ENCODE peak calls at places on chromosomes 1 and 21, in seven cellular contexts. I is H9, B is H1, P is neuronal stem cell, C is IMR-90, S is mesenchymal stem cell, W is trophoblast cell. Q is an unnamed sample.

GRCh38 chr1:94698341-94698740 is 121.8 kb upstream of the SLC44A3 start:
- DNase-seq in I (no peak), B (no peak), P (no peak), C (peak), S (peak), W (no peak), Q (peak)

GRCh38 chr1:27658951-27659496 is 13.0 kb downstream of the IFI6 start:
- DNase-seq in I (peak), B (peak), P (no peak), C (peak), S (peak), W (peak), Q (peak)

GRCh38 chr1:86507935-86508582 is 38.8 kb upstream of the CLCA4 start:
- DNase-seq in I (peak), B (no peak), P (no peak), C (peak), S (peak), W (no peak), Q (peak)

GRCh38 chr1:219163401-219163954 is 10.2 kb upstream of the LYPLAL1 start:
- DNase-seq in I (no peak), B (no peak), P (no peak), C (no peak), S (no peak), W (no peak), Q (no peak)

GRCh38 chr1:147556643-147557042 is 15.3 kb downstream of the BCL9 start:
- DNase-seq in I (no peak), B (no peak), P (no peak), C (no peak), S (no peak), W (no peak), Q (no peak)

GRCh38 chr1:229238674-229239415 is 32.1 kb upstream of the RAB4A start:
- DNase-seq in I (no peak), B (peak), P (no peak), C (no peak), S (no peak), W (no peak), Q (no peak)

GRCh38 chr1:88982055-88982454 is 10.4 kb downstream of the KYAT3 start:
- DNase-seq in I (no peak), B (no peak), P (no peak), C (peak), S (no peak), W (no peak), Q (no peak)

GRCh38 chr21:42847726-42848125 is 31.6 kb downstream of the WDR4 start:
- DNase-seq in I (no peak), B (no peak), P (no peak), C (no peak), S (no peak), W (no peak), Q (no peak)

GRCh38 chr1:197921235-197922069 is 4.3 kb downstream of the LHX9 start:
- DNase-seq in I (peak), B (peak), P (peak), C (no peak), S (no peak), W (no peak), Q (peak)

GRCh38 chr1:196734006-196734405 is 40.6 kb upstream of the CFHR3 start:
- DNase-seq in I (no peak), B (no peak), P (no peak), C (no peak), S (no peak), W (no peak), Q (no peak)

GRCh38 chr1:55129194-55129728 is 85.9 kb downstream of the USP24 start:
- DNase-seq in I (no peak), B (no peak), P (no peak), C (peak), S (no peak), W (no peak), Q (no peak)

GRCh38 chr1:168483531-168483930 is 60.3 kb downstream of the XCL2 start:
- DNase-seq in I (no peak), B (no peak), P (no peak), C (peak), S (peak), W (peak), Q (no peak)

GRCh38 chr1:58005212-58005611 is 541.3 kb downstream of the OMA1 start:
- DNase-seq in I (no peak), B (no peak), P (no peak), C (no peak), S (no peak), W (no peak), Q (no peak)

GRCh38 chr1:17890815-17891191 is 135.7 kb downstream of the ACTL8 start:
- DNase-seq in I (no peak), B (no peak), P (no peak), C (no peak), S (no peak), W (no peak), Q (no peak)

GRCh38 chr1:209875510-209875909 is 47.7 kb downstream of the UTP25 start:
- DNase-seq in I (peak), B (no peak), P (peak), C (peak), S (peak), W (no peak), Q (peak)

GRCh38 chr1:21332691-21333449 is 42.6 kb upstream of the ECE1 start:
- DNase-seq in I (no peak), B (no peak), P (no peak), C (no peak), S (no peak), W (no peak), Q (no peak)

GRCh38 chr1:40774266-40774998 is 9.2 kb upstream of the KCNQ4 start:
- DNase-seq in I (peak), B (peak), P (peak), C (peak), S (peak), W (peak), Q (peak)

GRCh38 chr1:218616681-218617080 is 271.5 kb downstream of the TGFB2 start:
- DNase-seq in I (no peak), B (no peak), P (no peak), C (peak), S (no peak), W (no peak), Q (no peak)

GRCh38 chr21:46402421-46402820 is 56.3 kb upstream of the DIP2A start:
- DNase-seq in I (no peak), B (no peak), P (no peak), C (no peak), S (no peak), W (no peak), Q (peak)

GRCh38 chr1:221708987-221709386 is 32.9 kb downstream of the DUSP10 start:
- DNase-seq in I (no peak), B (no peak), P (peak), C (peak), S (peak), W (no peak), Q (peak)

GRCh38 chr1:223758734-223759133 is 46.4 kb downstream of the CAPN2 start:
- DNase-seq in I (no peak), B (no peak), P (no peak), C (no peak), S (no peak), W (no peak), Q (no peak)

GRCh38 chr1:70583522-70583921 is 172.5 kb downstream of the CTH start:
- DNase-seq in I (no peak), B (no peak), P (no peak), C (no peak), S (no peak), W (no peak), Q (no peak)

GRCh38 chr1:1162597-1163537 is 10.8 kb upstream of the TTLL10 start:
- DNase-seq in I (peak), B (no peak), P (no peak), C (no peak), S (no peak), W (no peak), Q (no peak)

GRCh38 chr1:147820898-147821297 is 60.5 kb upstream of the GJA5 start:
- DNase-seq in I (no peak), B (no peak), P (no peak), C (no peak), S (no peak), W (peak), Q (peak)

GRCh38 chr1:242477944-242478343 is 46.6 kb downstream of the PLD5 start:
- DNase-seq in I (no peak), B (no peak), P (no peak), C (no peak), S (no peak), W (no peak), Q (no peak)

GRCh38 chr1:209176866-209177430 is 406.6 kb upstream of the CAMK1G start:
- DNase-seq in I (no peak), B (no peak), P (no peak), C (no peak), S (no peak), W (no peak), Q (no peak)

GRCh38 chr1:115454835-115455511 is 116.9 kb upstream of the NGF start:
- DNase-seq in I (no peak), B (no peak), P (no peak), C (peak), S (no peak), W (no peak), Q (no peak)

GRCh38 chr1:28801461-28801860 is 10.5 kb upstream of the OPRD1 start:
- DNase-seq in I (no peak), B (no peak), P (no peak), C (no peak), S (no peak), W (no peak), Q (no peak)

GRCh38 chr1:11845641-11846335 is 1.8 kb downstream of the NPPA start:
- DNase-seq in I (no peak), B (no peak), P (peak), C (peak), S (no peak), W (no peak), Q (peak)

GRCh38 chr1:10888791-10889627 is 92.6 kb upstream of the CASZ1 start:
- DNase-seq in I (no peak), B (peak), P (no peak), C (no peak), S (no peak), W (no peak), Q (no peak)

GRCh38 chr1:94036721-94037120 is 84.2 kb downstream of the ABCA4 start:
- DNase-seq in I (no peak), B (no peak), P (no peak), C (peak), S (peak), W (no peak), Q (no peak)

GRCh38 chr21:42349420-42350075 is 1.2 kb downstream of the TFF2 start:
- DNase-seq in I (no peak), B (no peak), P (no peak), C (no peak), S (no peak), W (no peak), Q (no peak)

GRCh38 chr21:42880352-42880751 is 1.0 kb upstream of the WDR4 start:
- DNase-seq in I (no peak), B (no peak), P (no peak), C (no peak), S (no peak), W (no peak), Q (no peak)

GRCh38 chr1:89149229-89149628 is 23.3 kb upstream of the GBP2 start:
- DNase-seq in I (peak), B (no peak), P (peak), C (peak), S (peak), W (peak), Q (peak)

GRCh38 chr1:27604579-27605299 is 795 bp upstream of the AHDC1 start:
- DNase-seq in I (peak), B (peak), P (no peak), C (no peak), S (no peak), W (no peak), Q (peak)

GRCh38 chr1:63063367-63063766 is 259.0 kb upstream of the FOXD3 start:
- DNase-seq in I (peak), B (peak), P (no peak), C (no peak), S (no peak), W (no peak), Q (peak)

GRCh38 chr1:35390600-35391494 is 122.3 kb downstream of the ZMYM4 start:
- DNase-seq in I (peak), B (peak), P (no peak), C (peak), S (no peak), W (no peak), Q (peak)

GRCh38 chr1:191590578-191590977 is 567.7 kb upstream of the RGS18 start:
- DNase-seq in I (no peak), B (no peak), P (no peak), C (no peak), S (no peak), W (no peak), Q (no peak)

GRCh38 chr1:69157046-69157756 is 410.5 kb upstream of the LRRC7 start:
- DNase-seq in I (peak), B (no peak), P (no peak), C (no peak), S (no peak), W (no peak), Q (peak)
- H4K8ac ChIP-seq in I (no peak), B (no peak), P (no peak), C (no peak), S (no peak), W (no peak), Q (no peak)

GRCh38 chr1:59877108-59877682 is 49.4 kb downstream of the CYP2J2 start:
- DNase-seq in I (no peak), B (no peak), P (no peak), C (no peak), S (no peak), W (no peak), Q (no peak)
- H2AK5ac ChIP-seq in I (no peak), B (no peak), P (no peak), C (no peak), S (no peak), W (no peak), Q (no peak)

DNA sequence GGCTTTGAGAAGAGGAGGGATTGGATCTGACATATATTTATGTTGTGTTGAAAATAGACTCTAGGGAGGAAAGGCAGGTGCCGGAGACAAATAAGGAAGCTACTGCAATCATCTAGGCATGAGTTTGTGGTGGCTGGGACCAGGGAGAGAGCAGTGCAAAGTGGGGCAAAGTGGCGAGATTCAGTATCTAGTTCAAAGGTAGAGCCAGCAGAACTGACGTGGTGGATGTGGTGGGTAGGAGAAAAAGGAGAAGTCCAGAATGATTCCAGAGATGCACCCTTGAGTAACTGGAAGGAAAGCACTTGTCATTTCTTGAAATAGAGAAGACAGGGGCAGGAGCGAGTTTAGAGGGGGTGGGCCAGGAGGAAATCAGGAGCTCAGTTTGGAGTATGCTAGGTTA is 275.2 kb downstream of the KAZN start:
- DNase-seq in I (no peak), B (no peak), P (no peak), C (no peak), S (no peak), W (no peak), Q (no peak)
- H4K8ac ChIP-seq in I (no peak), B (no peak), P (no peak), C (no peak), S (no peak), W (no peak), Q (no peak)

GRCh38 chr1:202010042-202011015 is at the start of gene ELF3:
- DNase-seq in I (peak), B (peak), P (peak), C (no peak), S (no peak), W (peak), Q (peak)

GRCh38 chr1:202011994-202012393 is 1.6 kb downstream of the ELF3 start:
- DNase-seq in I (no peak), B (no peak), P (no peak), C (no peak), S (no peak), W (no peak), Q (no peak)

GRCh38 chr1:202007279-202007678 is 3.1 kb upstream of the ELF3 start:
- DNase-seq in I (no peak), B (no peak), P (no peak), C (no peak), S (no peak), W (peak), Q (peak)

GRCh38 chr1:202007703-202008489 is 2.5 kb upstream of the ELF3 start:
- DNase-seq in I (peak), B (peak), P (no peak), C (no peak), S (peak), W (peak), Q (peak)

DNA sequence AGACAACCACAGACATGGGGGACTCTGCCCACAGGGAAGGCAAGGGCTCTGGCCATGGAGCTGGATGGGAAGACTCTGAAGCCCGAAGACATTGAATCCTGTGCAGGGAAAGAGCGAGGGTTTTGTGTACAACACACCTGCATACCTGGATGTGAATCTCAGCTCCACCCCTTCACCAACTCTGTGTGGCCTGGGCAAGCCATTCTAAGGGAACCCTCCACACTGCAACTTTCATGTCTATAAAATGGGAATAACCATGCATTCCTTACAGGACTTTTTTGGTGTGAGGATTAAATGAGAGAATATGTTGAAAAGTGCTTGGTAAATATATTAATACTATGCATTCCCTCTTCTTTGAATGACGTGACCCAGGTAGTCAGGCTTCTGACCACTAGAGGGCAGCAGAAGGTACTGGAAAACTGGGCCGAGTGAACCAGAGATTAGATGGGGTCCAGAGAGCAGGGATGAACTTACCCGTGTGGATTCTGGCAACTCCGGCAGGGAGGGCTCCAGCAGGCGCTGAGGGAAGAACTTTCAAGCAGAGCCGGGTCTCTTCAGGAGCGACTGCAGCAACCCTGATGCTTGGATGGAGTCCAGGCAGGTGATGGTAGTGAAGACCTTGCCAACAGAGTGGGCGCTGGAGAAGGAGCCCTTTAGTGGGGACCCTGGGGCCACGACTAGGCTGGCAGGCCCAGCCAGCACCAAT is 908 bp upstream of the ELF3 start:
- DNase-seq in I (peak), B (peak), P (peak), C (peak), S (peak), W (peak), Q (peak)
- H2AK5ac ChIP-seq in I (no peak), B (peak), P (no peak), C (peak), S (peak), W (peak), Q (peak)

DNA sequence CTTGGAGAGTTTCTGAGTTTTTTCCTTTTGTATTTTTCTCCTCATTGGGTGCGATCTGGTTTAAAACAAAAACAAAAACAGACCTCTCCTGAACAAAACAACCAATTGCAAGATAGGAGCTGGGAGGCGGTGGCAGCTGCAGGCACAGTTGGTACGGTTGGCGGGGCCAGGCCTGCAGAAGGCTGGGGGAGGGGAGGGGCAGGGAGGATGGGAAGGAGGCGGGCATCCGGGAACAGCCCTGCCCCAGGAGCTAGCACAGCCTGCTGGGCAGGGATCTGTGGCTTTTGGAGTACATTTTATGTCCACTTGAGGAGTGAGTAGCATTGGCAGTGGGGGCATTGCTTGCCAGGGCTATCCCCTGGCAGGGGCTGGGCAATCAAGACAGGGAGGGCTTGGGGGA is 5.2 kb downstream of the CAPN9 start:
- DNase-seq in I (peak), B (peak), P (no peak), C (no peak), S (no peak), W (no peak), Q (peak)
- H4K8ac ChIP-seq in I (no peak), B (peak), P (no peak), C (no peak), S (no peak), W (no peak), Q (no peak)